ENCODE peak calls at places on chromosomes 16 and 17, in seven cellular contexts. One of them, this sample, is unnamed.

GRCh38 chr16:73093146-73094144 is 45.5 kb upstream of the ZFHX3 start:
- DNase-seq in C1 segment of cervical spinal cord: no peak
- DNase-seq in RWPE2: no peak
- DNase-seq in activated CD4-positive, alpha-beta T cell treated with anti-CD3 and anti-CD28 coated beads for 24 hours: no peak
- DNase-seq in GM10248: no peak
- DNase-seq in body of pancreas: no peak
- DNase-seq in fibroblast of mammary gland: no peak
- DNase-seq in this sample: no peak

GRCh38 chr17:39231587-39232551 is 6.1 kb upstream of the STAC2 start:
- DNase-seq in activated CD4-positive, alpha-beta T cell treated with anti-CD3 and anti-CD28 coated beads for 24 hours: peak
- DNase-seq in C1 segment of cervical spinal cord: no peak
- DNase-seq in RWPE2: no peak
- DNase-seq in GM10248: peak
- DNase-seq in body of pancreas: peak
- DNase-seq in fibroblast of mammary gland: peak
- DNase-seq in this sample: peak

GRCh38 chr16:10552998-10553491 is 27.4 kb downstream of the EMP2 start:
- DNase-seq in GM10248: peak
- DNase-seq in body of pancreas: no peak
- DNase-seq in C1 segment of cervical spinal cord: no peak
- DNase-seq in activated CD4-positive, alpha-beta T cell treated with anti-CD3 and anti-CD28 coated beads for 24 hours: peak
- DNase-seq in RWPE2: no peak
- DNase-seq in fibroblast of mammary gland: no peak
- DNase-seq in this sample: peak

GRCh38 chr17:7323731-7324437 is 5.3 kb downstream of the NEURL4 start:
- DNase-seq in activated CD4-positive, alpha-beta T cell treated with anti-CD3 and anti-CD28 coated beads for 24 hours: peak
- DNase-seq in body of pancreas: peak
- DNase-seq in fibroblast of mammary gland: peak
- DNase-seq in GM10248: peak
- DNase-seq in RWPE2: no peak
- DNase-seq in C1 segment of cervical spinal cord: no peak
- DNase-seq in this sample: peak

GRCh38 chr17:76716146-76716833 is 5.5 kb upstream of the MXRA7 start:
- DNase-seq in activated CD4-positive, alpha-beta T cell treated with anti-CD3 and anti-CD28 coated beads for 24 hours: no peak
- DNase-seq in C1 segment of cervical spinal cord: no peak
- DNase-seq in RWPE2: no peak
- DNase-seq in body of pancreas: no peak
- DNase-seq in fibroblast of mammary gland: peak
- DNase-seq in GM10248: no peak
- DNase-seq in this sample: peak

GRCh38 chr17:8785547-8786412 is 13.4 kb downstream of the MFSD6L start:
- DNase-seq in fibroblast of mammary gland: peak
- DNase-seq in RWPE2: no peak
- DNase-seq in body of pancreas: peak
- DNase-seq in C1 segment of cervical spinal cord: peak
- DNase-seq in GM10248: peak
- DNase-seq in activated CD4-positive, alpha-beta T cell treated with anti-CD3 and anti-CD28 coated beads for 24 hours: peak
- DNase-seq in this sample: peak

GRCh38 chr16:79628501-79628975 is 28.0 kb upstream of the MAF start:
- DNase-seq in activated CD4-positive, alpha-beta T cell treated with anti-CD3 and anti-CD28 coated beads for 24 hours: peak
- DNase-seq in RWPE2: peak
- DNase-seq in C1 segment of cervical spinal cord: no peak
- DNase-seq in GM10248: peak
- DNase-seq in body of pancreas: no peak
- DNase-seq in fibroblast of mammary gland: peak
- DNase-seq in this sample: peak

GRCh38 chr16:56605475-56605874 is 2.9 kb upstream of the MT2A start:
- DNase-seq in body of pancreas: no peak
- DNase-seq in GM10248: no peak
- DNase-seq in activated CD4-positive, alpha-beta T cell treated with anti-CD3 and anti-CD28 coated beads for 24 hours: no peak
- DNase-seq in fibroblast of mammary gland: no peak
- DNase-seq in RWPE2: no peak
- DNase-seq in C1 segment of cervical spinal cord: no peak
- DNase-seq in this sample: no peak

GRCh38 chr16:67226804-67227566 is at the start of gene TMEM208:
- DNase-seq in fibroblast of mammary gland: peak
- DNase-seq in body of pancreas: peak
- DNase-seq in C1 segment of cervical spinal cord: peak
- DNase-seq in GM10248: peak
- DNase-seq in RWPE2: peak
- DNase-seq in activated CD4-positive, alpha-beta T cell treated with anti-CD3 and anti-CD28 coated beads for 24 hours: peak
- DNase-seq in this sample: peak

GRCh38 chr17:42459983-42460300 is 1.3 kb downstream of the ATP6V0A1 start:
- DNase-seq in RWPE2: no peak
- DNase-seq in fibroblast of mammary gland: peak
- DNase-seq in GM10248: peak
- DNase-seq in C1 segment of cervical spinal cord: no peak
- DNase-seq in body of pancreas: no peak
- DNase-seq in activated CD4-positive, alpha-beta T cell treated with anti-CD3 and anti-CD28 coated beads for 24 hours: no peak
- DNase-seq in this sample: no peak

GRCh38 chr16:71367243-71367976 is 8.9 kb downstream of the CALB2 start:
- DNase-seq in activated CD4-positive, alpha-beta T cell treated with anti-CD3 and anti-CD28 coated beads for 24 hours: peak
- DNase-seq in RWPE2: no peak
- DNase-seq in fibroblast of mammary gland: peak
- DNase-seq in GM10248: peak
- DNase-seq in body of pancreas: peak
- DNase-seq in C1 segment of cervical spinal cord: no peak
- DNase-seq in this sample: no peak

GRCh38 chr17:29138184-29138955 is 41.8 kb downstream of the MYO18A start:
- DNase-seq in fibroblast of mammary gland: peak
- DNase-seq in C1 segment of cervical spinal cord: no peak
- DNase-seq in activated CD4-positive, alpha-beta T cell treated with anti-CD3 and anti-CD28 coated beads for 24 hours: no peak
- DNase-seq in GM10248: peak
- DNase-seq in RWPE2: no peak
- DNase-seq in body of pancreas: no peak
- DNase-seq in this sample: peak

GRCh38 chr16:87425941-87426340 is 33.8 kb downstream of the MAP1LC3B start:
- DNase-seq in body of pancreas: no peak
- DNase-seq in C1 segment of cervical spinal cord: no peak
- DNase-seq in fibroblast of mammary gland: no peak
- DNase-seq in GM10248: no peak
- DNase-seq in RWPE2: no peak
- DNase-seq in activated CD4-positive, alpha-beta T cell treated with anti-CD3 and anti-CD28 coated beads for 24 hours: no peak
- DNase-seq in this sample: no peak

GRCh38 chr16:69600202-69600601 is 34.4 kb downstream of the NFAT5 start:
- DNase-seq in activated CD4-positive, alpha-beta T cell treated with anti-CD3 and anti-CD28 coated beads for 24 hours: no peak
- DNase-seq in GM10248: no peak
- DNase-seq in C1 segment of cervical spinal cord: no peak
- DNase-seq in fibroblast of mammary gland: no peak
- DNase-seq in RWPE2: no peak
- DNase-seq in body of pancreas: no peak
- DNase-seq in this sample: no peak

GRCh38 chr16:29738514-29738913 is 7.3 kb downstream of the C16orf54 start:
- DNase-seq in RWPE2: no peak
- DNase-seq in GM10248: peak
- DNase-seq in fibroblast of mammary gland: no peak
- DNase-seq in C1 segment of cervical spinal cord: no peak
- DNase-seq in body of pancreas: no peak
- DNase-seq in activated CD4-positive, alpha-beta T cell treated with anti-CD3 and anti-CD28 coated beads for 24 hours: no peak
- DNase-seq in this sample: no peak

GRCh38 chr17:41654134-41654907 is 29.9 kb upstream of the KRT17 start:
- DNase-seq in C1 segment of cervical spinal cord: no peak
- DNase-seq in GM10248: no peak
- DNase-seq in activated CD4-positive, alpha-beta T cell treated with anti-CD3 and anti-CD28 coated beads for 24 hours: no peak
- DNase-seq in RWPE2: peak
- DNase-seq in body of pancreas: peak
- DNase-seq in fibroblast of mammary gland: no peak
- DNase-seq in this sample: no peak

GRCh38 chr17:14080847-14081251 is 11.5 kb downstream of the COX10 start:
- DNase-seq in RWPE2: no peak
- DNase-seq in GM10248: no peak
- DNase-seq in fibroblast of mammary gland: peak
- DNase-seq in body of pancreas: no peak
- DNase-seq in activated CD4-positive, alpha-beta T cell treated with anti-CD3 and anti-CD28 coated beads for 24 hours: no peak
- DNase-seq in C1 segment of cervical spinal cord: no peak
- DNase-seq in this sample: no peak

GRCh38 chr17:3683054-3683511 is 12.9 kb downstream of the P2RX5 start:
- DNase-seq in RWPE2: no peak
- DNase-seq in activated CD4-positive, alpha-beta T cell treated with anti-CD3 and anti-CD28 coated beads for 24 hours: peak
- DNase-seq in body of pancreas: no peak
- DNase-seq in GM10248: peak
- DNase-seq in C1 segment of cervical spinal cord: no peak
- DNase-seq in fibroblast of mammary gland: peak
- DNase-seq in this sample: peak

GRCh38 chr17:40290629-40291296 is 3.1 kb downstream of the CDC6 start:
- DNase-seq in C1 segment of cervical spinal cord: no peak
- DNase-seq in activated CD4-positive, alpha-beta T cell treated with anti-CD3 and anti-CD28 coated beads for 24 hours: no peak
- DNase-seq in GM10248: peak
- DNase-seq in RWPE2: no peak
- DNase-seq in body of pancreas: peak
- DNase-seq in fibroblast of mammary gland: peak
- DNase-seq in this sample: no peak

GRCh38 chr16:85353013-85353412 is 240.7 kb upstream of the CIBAR2 start:
- DNase-seq in RWPE2: no peak
- DNase-seq in C1 segment of cervical spinal cord: no peak
- DNase-seq in fibroblast of mammary gland: no peak
- DNase-seq in body of pancreas: no peak
- DNase-seq in GM10248: no peak
- DNase-seq in activated CD4-positive, alpha-beta T cell treated with anti-CD3 and anti-CD28 coated beads for 24 hours: no peak
- DNase-seq in this sample: no peak

GRCh38 chr17:51640108-51640622 is 379.8 kb downstream of the UTP18 start:
- DNase-seq in C1 segment of cervical spinal cord: no peak
- DNase-seq in activated CD4-positive, alpha-beta T cell treated with anti-CD3 and anti-CD28 coated beads for 24 hours: no peak
- DNase-seq in fibroblast of mammary gland: no peak
- DNase-seq in RWPE2: no peak
- DNase-seq in GM10248: peak
- DNase-seq in body of pancreas: no peak
- DNase-seq in this sample: no peak

GRCh38 chr16:85234310-85235235 is 122.3 kb upstream of the CIBAR2 start:
- DNase-seq in activated CD4-positive, alpha-beta T cell treated with anti-CD3 and anti-CD28 coated beads for 24 hours: no peak
- DNase-seq in C1 segment of cervical spinal cord: no peak
- DNase-seq in fibroblast of mammary gland: peak
- DNase-seq in body of pancreas: peak
- DNase-seq in RWPE2: no peak
- DNase-seq in GM10248: no peak
- DNase-seq in this sample: no peak

GRCh38 chr16:68893710-68894705 is 50.7 kb downstream of the TANGO6 start:
- DNase-seq in RWPE2: no peak
- DNase-seq in C1 segment of cervical spinal cord: no peak
- DNase-seq in activated CD4-positive, alpha-beta T cell treated with anti-CD3 and anti-CD28 coated beads for 24 hours: no peak
- DNase-seq in body of pancreas: peak
- DNase-seq in fibroblast of mammary gland: peak
- DNase-seq in GM10248: no peak
- DNase-seq in this sample: no peak

GRCh38 chr16:12213180-12213579 is 236.6 kb downstream of the SNX29 start:
- DNase-seq in GM10248: no peak
- DNase-seq in body of pancreas: no peak
- DNase-seq in fibroblast of mammary gland: no peak
- DNase-seq in C1 segment of cervical spinal cord: no peak
- DNase-seq in activated CD4-positive, alpha-beta T cell treated with anti-CD3 and anti-CD28 coated beads for 24 hours: no peak
- DNase-seq in RWPE2: no peak
- DNase-seq in this sample: no peak

GRCh38 chr16:72561-73537 is at the start of gene RHBDF1:
- DNase-seq in activated CD4-positive, alpha-beta T cell treated with anti-CD3 and anti-CD28 coated beads for 24 hours: no peak
- DNase-seq in body of pancreas: peak
- DNase-seq in RWPE2: no peak
- DNase-seq in C1 segment of cervical spinal cord: no peak
- DNase-seq in GM10248: peak
- DNase-seq in fibroblast of mammary gland: peak
- DNase-seq in this sample: no peak

GRCh38 chr16:29814592-29814991 is 1.4 kb upstream of the PAGR1 start:
- DNase-seq in GM10248: no peak
- DNase-seq in RWPE2: no peak
- DNase-seq in activated CD4-positive, alpha-beta T cell treated with anti-CD3 and anti-CD28 coated beads for 24 hours: no peak
- DNase-seq in fibroblast of mammary gland: no peak
- DNase-seq in C1 segment of cervical spinal cord: no peak
- DNase-seq in body of pancreas: no peak
- DNase-seq in this sample: no peak

GRCh38 chr17:28258347-28258887 is 60.6 kb upstream of the TMEM97 start:
- DNase-seq in body of pancreas: peak
- DNase-seq in RWPE2: no peak
- DNase-seq in GM10248: no peak
- DNase-seq in C1 segment of cervical spinal cord: no peak
- DNase-seq in activated CD4-positive, alpha-beta T cell treated with anti-CD3 and anti-CD28 coated beads for 24 hours: no peak
- DNase-seq in fibroblast of mammary gland: no peak
- DNase-seq in this sample: no peak

GRCh38 chr16:67199011-67199807 is at the start of gene ELMO3:
- DNase-seq in body of pancreas: peak
- DNase-seq in C1 segment of cervical spinal cord: no peak
- DNase-seq in activated CD4-positive, alpha-beta T cell treated with anti-CD3 and anti-CD28 coated beads for 24 hours: no peak
- DNase-seq in GM10248: no peak
- DNase-seq in RWPE2: no peak
- DNase-seq in fibroblast of mammary gland: no peak
- DNase-seq in this sample: no peak

GRCh38 chr16:85465328-85466307 is 147.5 kb upstream of the GSE1 start:
- DNase-seq in fibroblast of mammary gland: peak
- DNase-seq in activated CD4-positive, alpha-beta T cell treated with anti-CD3 and anti-CD28 coated beads for 24 hours: no peak
- DNase-seq in C1 segment of cervical spinal cord: peak
- DNase-seq in RWPE2: no peak
- DNase-seq in GM10248: no peak
- DNase-seq in body of pancreas: no peak
- DNase-seq in this sample: no peak

GRCh38 chr17:57114085-57114673 is 29.1 kb downstream of the AKAP1 start:
- DNase-seq in C1 segment of cervical spinal cord: no peak
- DNase-seq in activated CD4-positive, alpha-beta T cell treated with anti-CD3 and anti-CD28 coated beads for 24 hours: peak
- DNase-seq in body of pancreas: peak
- DNase-seq in GM10248: peak
- DNase-seq in fibroblast of mammary gland: peak
- DNase-seq in RWPE2: no peak
- DNase-seq in this sample: peak

GRCh38 chr16:17469011-17469741 is 1.6 kb downstream of the XYLT1 start:
- DNase-seq in fibroblast of mammary gland: peak
- DNase-seq in C1 segment of cervical spinal cord: no peak
- DNase-seq in activated CD4-positive, alpha-beta T cell treated with anti-CD3 and anti-CD28 coated beads for 24 hours: no peak
- DNase-seq in body of pancreas: no peak
- DNase-seq in RWPE2: no peak
- DNase-seq in GM10248: no peak
- DNase-seq in this sample: no peak

GRCh38 chr17:68455756-68456528 is 1.4 kb downstream of the WIPI1 start:
- DNase-seq in C1 segment of cervical spinal cord: no peak
- DNase-seq in fibroblast of mammary gland: peak
- DNase-seq in body of pancreas: peak
- DNase-seq in GM10248: no peak
- DNase-seq in activated CD4-positive, alpha-beta T cell treated with anti-CD3 and anti-CD28 coated beads for 24 hours: no peak
- DNase-seq in RWPE2: no peak
- DNase-seq in this sample: no peak

GRCh38 chr17:73293031-73293430 is 18.8 kb downstream of the CDC42EP4 start:
- DNase-seq in C1 segment of cervical spinal cord: no peak
- DNase-seq in body of pancreas: no peak
- DNase-seq in fibroblast of mammary gland: no peak
- DNase-seq in RWPE2: peak
- DNase-seq in activated CD4-positive, alpha-beta T cell treated with anti-CD3 and anti-CD28 coated beads for 24 hours: no peak
- DNase-seq in GM10248: no peak
- DNase-seq in this sample: no peak

GRCh38 chr17:44543213-44543904 is 13.9 kb upstream of the FZD2 start:
- DNase-seq in C1 segment of cervical spinal cord: no peak
- DNase-seq in GM10248: no peak
- DNase-seq in body of pancreas: no peak
- DNase-seq in activated CD4-positive, alpha-beta T cell treated with anti-CD3 and anti-CD28 coated beads for 24 hours: no peak
- DNase-seq in fibroblast of mammary gland: peak
- DNase-seq in RWPE2: no peak
- DNase-seq in this sample: no peak

GRCh38 chr16:10654592-10655414 is 39.9 kb downstream of the TEKT5 start:
- DNase-seq in C1 segment of cervical spinal cord: no peak
- DNase-seq in GM10248: no peak
- DNase-seq in fibroblast of mammary gland: no peak
- DNase-seq in activated CD4-positive, alpha-beta T cell treated with anti-CD3 and anti-CD28 coated beads for 24 hours: no peak
- DNase-seq in body of pancreas: no peak
- DNase-seq in RWPE2: no peak
- DNase-seq in this sample: no peak

GRCh38 chr17:49717371-49717841 is 9.6 kb upstream of the SLC35B1 start:
- DNase-seq in RWPE2: no peak
- DNase-seq in fibroblast of mammary gland: no peak
- DNase-seq in C1 segment of cervical spinal cord: no peak
- DNase-seq in body of pancreas: peak
- DNase-seq in GM10248: no peak
- DNase-seq in activated CD4-positive, alpha-beta T cell treated with anti-CD3 and anti-CD28 coated beads for 24 hours: no peak
- DNase-seq in this sample: peak

GRCh38 chr17:5714993-5715392 is 130.7 kb upstream of the NLRP1 start:
- DNase-seq in RWPE2: no peak
- DNase-seq in fibroblast of mammary gland: no peak
- DNase-seq in activated CD4-positive, alpha-beta T cell treated with anti-CD3 and anti-CD28 coated beads for 24 hours: no peak
- DNase-seq in body of pancreas: no peak
- DNase-seq in C1 segment of cervical spinal cord: no peak
- DNase-seq in GM10248: no peak
- DNase-seq in this sample: no peak

GRCh38 chr17:49101054-49101534 is 31.5 kb upstream of the B4GALNT2 start:
- DNase-seq in GM10248: no peak
- DNase-seq in activated CD4-positive, alpha-beta T cell treated with anti-CD3 and anti-CD28 coated beads for 24 hours: no peak
- DNase-seq in RWPE2: no peak
- DNase-seq in fibroblast of mammary gland: no peak
- DNase-seq in body of pancreas: peak
- DNase-seq in C1 segment of cervical spinal cord: no peak
- DNase-seq in this sample: no peak